ENCODE peak calls at places on chromosomes 6 and 20, in nine cellular contexts. W is body of pancreas; H is lower lobe of right lung; J is COR-L47; U is CD4-positive, CD25-positive, alpha-beta regulatory T cell; C is GM12865; X is substantia nigra; A is left lung; E is RWPE1. Y is an unnamed sample.

GRCh38 chr6:117591405-117591804 is 10.9 kb downstream of the GOPC start:
- DNase-seq in W (no peak), H (no peak), J (no peak), U (no peak), C (no peak), X (no peak), A (no peak), E (no peak), Y (no peak)

GRCh38 chr20:46000571-46001145 is 8.1 kb upstream of the MMP9 start:
- DNase-seq in W (no peak), H (peak), J (no peak), U (peak), C (no peak), X (no peak), A (no peak), E (no peak), Y (no peak)

GRCh38 chr6:43014434-43014909 is 423 bp downstream of the KLHDC3 start:
- DNase-seq in W (no peak), H (no peak), J (no peak), U (no peak), C (no peak), X (no peak), A (no peak), E (peak), Y (no peak)

GRCh38 chr20:391041-391711 is 10.6 kb downstream of the TRIB3 start:
- DNase-seq in W (peak), H (no peak), J (no peak), U (no peak), C (no peak), X (no peak), A (no peak), E (no peak), Y (no peak)

GRCh38 chr6:157464653-157465535 is 83.9 kb downstream of the ZDHHC14 start:
- DNase-seq in W (no peak), H (no peak), J (no peak), U (peak), C (peak), X (no peak), A (no peak), E (no peak), Y (no peak)

GRCh38 chr20:32570401-32571190 is 14.5 kb downstream of the NOL4L start:
- DNase-seq in W (no peak), H (no peak), J (no peak), U (no peak), C (no peak), X (no peak), A (no peak), E (no peak), Y (no peak)

GRCh38 chr20:36950432-36951197 is 893 bp downstream of the SAMHD1 start:
- DNase-seq in W (peak), H (peak), J (no peak), U (peak), C (peak), X (no peak), A (peak), E (peak), Y (no peak)

GRCh38 chr20:59749293-59749680 is 144.9 kb downstream of the PHACTR3 start:
- DNase-seq in W (no peak), H (no peak), J (no peak), U (no peak), C (no peak), X (peak), A (no peak), E (no peak), Y (no peak)

GRCh38 chr20:10647471-10647870 is 26.3 kb downstream of the JAG1 start:
- DNase-seq in W (no peak), H (no peak), J (no peak), U (peak), C (peak), X (no peak), A (no peak), E (no peak), Y (no peak)

GRCh38 chr6:152976749-152977148 is 6.1 kb downstream of the FBXO5 start:
- DNase-seq in W (no peak), H (no peak), J (no peak), U (no peak), C (no peak), X (no peak), A (no peak), E (no peak), Y (no peak)

GRCh38 chr6:43838276-43839036 is 68.4 kb downstream of the VEGFA start:
- DNase-seq in W (peak), H (peak), J (peak), U (peak), C (peak), X (no peak), A (peak), E (peak), Y (no peak)

GRCh38 chr6:13375360-13375878 is 47.1 kb upstream of the TBC1D7 start:
- DNase-seq in W (no peak), H (no peak), J (no peak), U (peak), C (peak), X (no peak), A (no peak), E (peak), Y (peak)

GRCh38 chr6:64737418-64737817 is 969.6 kb downstream of the EYS start:
- DNase-seq in W (no peak), H (no peak), J (no peak), U (no peak), C (no peak), X (no peak), A (no peak), E (no peak), Y (no peak)

GRCh38 chr6:92114797-92115196 is 1304.6 kb downstream of the EPHA7 start:
- DNase-seq in W (peak), H (no peak), J (no peak), U (no peak), C (no peak), X (no peak), A (no peak), E (no peak), Y (no peak)

GRCh38 chr6:41939091-41939847 is 2.3 kb downstream of the CCND3 start:
- DNase-seq in W (no peak), H (peak), J (no peak), U (peak), C (no peak), X (peak), A (peak), E (no peak), Y (no peak)

GRCh38 chr6:10759884-10760329 is 12.3 kb downstream of the TMEM14B start:
- DNase-seq in W (peak), H (no peak), J (no peak), U (no peak), C (no peak), X (no peak), A (no peak), E (peak), Y (no peak)

GRCh38 chr20:25316506-25317190 is 68.8 kb downstream of the PYGB start:
- DNase-seq in W (peak), H (peak), J (no peak), U (no peak), C (no peak), X (no peak), A (peak), E (no peak), Y (no peak)

GRCh38 chr20:62886709-62887058 is 25.1 kb upstream of the TCFL5 start:
- DNase-seq in W (no peak), H (no peak), J (peak), U (no peak), C (no peak), X (no peak), A (no peak), E (no peak), Y (no peak)

GRCh38 chr20:24303393-24303792 is 166.0 kb upstream of the SYNDIG1 start:
- DNase-seq in W (no peak), H (no peak), J (no peak), U (peak), C (no peak), X (peak), A (no peak), E (no peak), Y (no peak)

GRCh38 chr6:158799051-158799792 is 19.9 kb downstream of the EZR start:
- DNase-seq in W (peak), H (no peak), J (peak), U (no peak), C (no peak), X (no peak), A (no peak), E (no peak), Y (no peak)

GRCh38 chr6:144528605-144529425 is 243.7 kb downstream of the UTRN start:
- DNase-seq in W (no peak), H (no peak), J (no peak), U (no peak), C (peak), X (no peak), A (no peak), E (no peak), Y (no peak)

GRCh38 chr6:52946301-52946700 is 36.8 kb upstream of the GSTA3 start:
- DNase-seq in W (no peak), H (no peak), J (no peak), U (no peak), C (no peak), X (no peak), A (no peak), E (no peak), Y (no peak)

GRCh38 chr6:168161371-168161750 is 82.3 kb upstream of the FRMD1 start:
- DNase-seq in W (no peak), H (no peak), J (no peak), U (no peak), C (no peak), X (no peak), A (no peak), E (no peak), Y (no peak)

GRCh38 chr20:62531046-62531838 is 55.4 kb upstream of the GATA5 start:
- DNase-seq in W (no peak), H (no peak), J (no peak), U (no peak), C (no peak), X (no peak), A (no peak), E (no peak), Y (no peak)

GRCh38 chr6:56595490-56596122 is 47.1 kb downstream of the DST start:
- DNase-seq in W (peak), H (no peak), J (peak), U (peak), C (peak), X (no peak), A (no peak), E (peak), Y (no peak)

GRCh38 chr6:69286341-69286740 is 510.5 kb downstream of the LMBRD1 start:
- DNase-seq in W (no peak), H (no peak), J (peak), U (no peak), C (no peak), X (no peak), A (no peak), E (no peak), Y (no peak)

GRCh38 chr20:63536241-63536977 is 767 bp downstream of the PTK6 start:
- DNase-seq in W (peak), H (no peak), J (peak), U (no peak), C (no peak), X (no peak), A (peak), E (peak), Y (no peak)

GRCh38 chr20:10079964-10080363 is 45.2 kb downstream of the ANKEF1 start:
- DNase-seq in W (no peak), H (no peak), J (no peak), U (no peak), C (no peak), X (no peak), A (no peak), E (peak), Y (no peak)

GRCh38 chr6:44041461-44042260 is 85.6 kb downstream of the MRPL14 start:
- DNase-seq in W (peak), H (peak), J (no peak), U (no peak), C (no peak), X (no peak), A (no peak), E (peak), Y (no peak)

GRCh38 chr6:21665436-21666199 is 72.1 kb downstream of the SOX4 start:
- DNase-seq in W (no peak), H (no peak), J (no peak), U (no peak), C (no peak), X (no peak), A (no peak), E (no peak), Y (no peak)

GRCh38 chr6:108666656-108667260 is 106.0 kb downstream of the FOXO3 start:
- DNase-seq in W (no peak), H (no peak), J (no peak), U (no peak), C (no peak), X (no peak), A (no peak), E (no peak), Y (no peak)

GRCh38 chr6:16764188-16764950 is 3.1 kb upstream of the ATXN1 start:
- DNase-seq in W (no peak), H (no peak), J (peak), U (peak), C (peak), X (no peak), A (no peak), E (no peak), Y (no peak)